ENCODE peak calls at places on chromosome 5, in four cellular contexts. Q is HCT116; D is gastrocnemius medialis; N is CD8-positive, alpha-beta memory T cell. J is an unnamed sample. For H3K27me3, the result is how much of the 10 kb centered on the place peaks cover.

GRCh38 chr5:7650755-7651154 is 200.2 kb downstream of the CFAP90 start:
- DNase-seq in Q (no peak), D (peak), N (no peak), J (no peak)

GRCh38 chr5:154465169-154465568 is 12.9 kb downstream of the HAND1 start:
- DNase-seq in Q (peak), D (no peak), N (no peak), J (no peak)

GRCh38 chr5:32791536-32792240 is 80.6 kb downstream of the NPR3 start:
- DNase-seq in Q (no peak), D (no peak), N (no peak), J (no peak)

GRCh38 chr5:74187757-74188156 is 452.8 kb downstream of the ENC1 start:
- DNase-seq in Q (no peak), D (no peak), N (no peak), J (no peak)

GRCh38 chr5:1853531-1853930 is 29.2 kb downstream of the IRX4 start:
- DNase-seq in Q (no peak), D (no peak), N (no peak), J (no peak)

GRCh38 chr5:132176543-132176945 is 51.1 kb downstream of the P4HA2 start:
- DNase-seq in Q (no peak), D (no peak), N (no peak), J (no peak)

GRCh38 chr5:179373101-179373934 is 28.1 kb upstream of the ADAMTS2 start:
- DNase-seq in Q (no peak), D (no peak), N (no peak), J (no peak)

GRCh38 chr5:171543486-171543885 is 124.0 kb downstream of the FGF18 start:
- DNase-seq in Q (no peak), D (no peak), N (no peak), J (no peak)

GRCh38 chr5:72558383-72558782 is 51.2 kb upstream of the ZNF366 start:
- DNase-seq in Q (no peak), D (peak), N (no peak), J (no peak)

GRCh38 chr5:150663936-150664335 is 2.9 kb downstream of the MYOZ3 start:
- DNase-seq in Q (no peak), D (no peak), N (no peak), J (no peak)

GRCh38 chr5:141430332-141431113 is at the start of gene PCDHGA12:
- DNase-seq in Q (no peak), D (peak), N (no peak), J (peak)

GRCh38 chr5:122612901-122613300 is 162.0 kb upstream of the SNX2 start:
- DNase-seq in Q (no peak), D (no peak), N (no peak), J (no peak)

GRCh38 chr5:40879163-40879942 is 29.9 kb upstream of the C7 start:
- DNase-seq in Q (peak), D (no peak), N (peak), J (no peak)

GRCh38 chr5:61245486-61245885 is 83.2 kb upstream of the SMIM15 start:
- DNase-seq in Q (no peak), D (no peak), N (no peak), J (no peak)

GRCh38 chr5:57613726-57614125 is 131.1 kb upstream of the ACTBL2 start:
- DNase-seq in Q (no peak), D (no peak), N (no peak), J (no peak)

GRCh38 chr5:57621624-57622023 is 139.0 kb upstream of the ACTBL2 start:
- DNase-seq in Q (no peak), D (no peak), N (no peak), J (no peak)

GRCh38 chr5:57618767-57619381 is 136.3 kb upstream of the ACTBL2 start:
- DNase-seq in Q (no peak), D (no peak), N (no peak), J (no peak)
- H3K4me3 ChIP-seq in Q (no peak), D (no peak), N (no peak), J (no peak)

DNA sequence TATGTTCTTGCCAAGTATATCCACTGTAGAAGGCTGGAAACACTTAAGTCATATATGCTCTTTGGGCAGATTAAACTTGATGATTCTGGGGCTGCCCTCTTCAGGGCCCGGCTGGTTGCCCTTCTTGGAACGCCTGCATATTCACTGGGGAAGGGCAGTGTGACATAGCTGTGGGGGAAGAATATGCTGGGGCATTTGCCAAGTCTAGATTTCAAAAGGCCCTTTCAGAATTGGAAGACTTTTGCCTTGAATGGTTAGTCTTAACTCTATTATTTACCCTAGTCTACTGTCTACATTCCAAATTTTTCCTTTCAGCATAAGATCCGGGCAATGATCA is 161.2 kb upstream of the PITX1 start:
- DNase-seq in Q (no peak), D (no peak), N (no peak), J (no peak)
- H3K27me3 ChIP-seq in Q (under half), D (under half), N (under half), J (under half)

GRCh38 chr5:133753856-133754255 is 141.5 kb upstream of the FSTL4 start:
- DNase-seq in Q (no peak), D (no peak), N (no peak), J (no peak)
- H3K4me3 ChIP-seq in Q (no peak), D (no peak), N (no peak), J (no peak)

DNA sequence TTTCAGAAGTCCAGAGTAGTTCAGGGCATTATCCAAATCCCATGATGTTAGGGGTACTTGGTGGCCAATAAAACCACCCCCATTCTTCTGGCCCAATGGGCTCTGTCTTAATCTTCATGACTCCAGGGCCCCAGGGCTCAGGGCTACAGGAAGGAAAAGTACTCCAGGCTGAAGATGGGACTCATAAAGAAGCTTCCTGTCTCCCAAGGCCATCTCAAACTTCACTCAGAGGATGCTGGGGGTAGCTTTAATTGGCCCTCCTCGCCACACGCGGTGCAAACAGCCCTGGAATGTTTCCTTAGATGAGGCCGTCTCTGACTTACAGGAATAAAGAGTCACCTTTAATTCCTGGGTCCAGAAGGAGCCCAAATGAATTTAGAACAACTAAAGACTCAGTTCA is 52.3 kb downstream of the BOD1 start:
- DNase-seq in Q (no peak), D (no peak), N (no peak), J (no peak)
- H3K27me3 ChIP-seq in Q (under half), D (under half), N (under half), J (under half)

GRCh38 chr5:176646049-176646706 is 1.1 kb upstream of the TSPAN17 start:
- DNase-seq in Q (no peak), D (no peak), N (no peak), J (no peak)
- H3K4me3 ChIP-seq in Q (peak), D (no peak), N (peak), J (no peak)

GRCh38 chr5:35741126-35741711 is 115.5 kb upstream of the IL7R start:
- DNase-seq in Q (no peak), D (no peak), N (no peak), J (no peak)

GRCh38 chr5:35742006-35742405 is 114.7 kb upstream of the IL7R start:
- DNase-seq in Q (no peak), D (no peak), N (no peak), J (no peak)

GRCh38 chr5:35745666-35746065 is 111.0 kb upstream of the IL7R start:
- DNase-seq in Q (no peak), D (no peak), N (no peak), J (no peak)

GRCh38 chr5:35745193-35745592 is 111.5 kb upstream of the IL7R start:
- DNase-seq in Q (no peak), D (no peak), N (no peak), J (no peak)

DNA sequence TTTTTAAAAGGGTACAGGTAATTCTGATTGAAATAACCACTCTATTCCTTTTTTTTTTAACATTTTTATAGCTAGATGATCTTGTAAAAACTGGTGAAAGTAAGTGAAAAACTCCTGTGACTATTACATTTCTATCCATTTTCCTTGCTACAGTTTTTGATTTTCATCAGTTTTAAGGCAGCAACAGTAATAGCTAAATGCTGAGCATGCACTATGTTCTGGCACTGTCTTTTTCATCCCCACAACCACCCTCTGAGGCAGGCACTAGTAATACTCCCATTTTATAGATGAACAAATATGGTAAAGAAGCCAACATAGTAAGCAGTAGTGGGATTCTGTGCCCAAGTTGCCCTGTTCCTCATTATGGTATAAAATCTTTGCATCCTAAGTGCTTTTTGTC is 113.0 kb upstream of the IL7R start:
- DNase-seq in Q (no peak), D (no peak), N (no peak), J (no peak)
- H3K27me3 ChIP-seq in Q (under half), D (under half), N (under half), J (under half)

GRCh38 chr5:147863409-147864194 is 14.9 kb upstream of the SCGB3A2 start:
- DNase-seq in Q (no peak), D (no peak), N (no peak), J (no peak)

GRCh38 chr5:147874910-147875367 is 3.6 kb upstream of the SCGB3A2 start:
- DNase-seq in Q (no peak), D (no peak), N (no peak), J (no peak)

DNA sequence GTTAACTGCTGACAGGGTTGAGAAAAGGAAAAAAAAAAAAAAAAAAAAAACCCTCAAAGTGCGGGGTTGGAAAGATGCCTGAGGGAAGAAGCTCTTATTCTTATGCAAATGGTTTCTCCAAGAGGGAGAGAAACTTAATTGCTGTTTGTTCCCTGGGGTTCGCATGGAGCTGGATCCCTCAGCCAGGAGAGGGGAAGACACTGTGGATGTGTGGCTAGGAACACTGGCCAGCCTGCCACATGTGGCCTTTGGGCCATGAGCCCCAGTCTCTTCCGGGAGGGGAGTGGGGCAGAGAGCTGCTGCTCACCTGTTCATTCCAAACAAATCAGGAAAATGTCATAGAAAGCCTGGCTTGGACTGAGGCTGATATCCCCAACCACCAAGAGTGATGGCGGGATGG is 9.4 kb upstream of the SCGB3A2 start:
- DNase-seq in Q (no peak), D (no peak), N (no peak), J (no peak)
- H3K4me3 ChIP-seq in Q (no peak), D (no peak), N (no peak), J (no peak)

GRCh38 chr5:45697211-45697610 is 1.0 kb upstream of the HCN1 start:
- DNase-seq in Q (no peak), D (no peak), N (no peak), J (no peak)

GRCh38 chr5:45695680-45696093 is 493 bp downstream of the HCN1 start:
- DNase-seq in Q (no peak), D (no peak), N (no peak), J (no peak)

GRCh38 chr5:45694255-45694834 is 1.8 kb downstream of the HCN1 start:
- DNase-seq in Q (no peak), D (no peak), N (no peak), J (no peak)

GRCh38 chr5:45695011-45695667 is 1.0 kb downstream of the HCN1 start:
- DNase-seq in Q (no peak), D (no peak), N (no peak), J (no peak)

GRCh38 chr5:45696206-45696836 is at the start of gene HCN1:
- DNase-seq in Q (no peak), D (peak), N (no peak), J (peak)
- H3K27me3 ChIP-seq in Q (under half), D (under half), N (under half), J (under half)

GRCh38 chr5:120464627-120465280 is 654 bp downstream of the PRR16 start:
- DNase-seq in Q (no peak), D (peak), N (no peak), J (peak)
- H3K4me3 ChIP-seq in Q (peak), D (peak), N (no peak), J (peak)